ENCODE peak calls at places on chromosomes 13 and 19, in seven cellular contexts. W is mammary epithelial cell, X is psoas muscle, T is breast epithelium, J is neural progenitor cell, O is fibroblast of lung, Q is suprapubic skin. F is an unnamed sample.

GRCh38 chr19:31220540-31220939 is 128.7 kb downstream of the TSHZ3 start:
- DNase-seq in W (peak; percentile 29), X (no peak), T (no peak), J (peak; percentile 9), O (no peak), Q (no peak), F (no peak)

GRCh38 chr19:39507715-39508364 is 7.1 kb upstream of the SELENOV start:
- DNase-seq in W (no peak), X (no peak), T (no peak), J (peak; percentile 44), O (no peak), Q (no peak), F (no peak)

GRCh38 chr13:79401259-79402071 is 4.6 kb downstream of the RBM26 start:
- DNase-seq in W (no peak), X (no peak), T (no peak), J (no peak), O (no peak), Q (no peak), F (no peak)

GRCh38 chr13:65473199-65473598 is 1756.9 kb downstream of the PCDH9 start:
- DNase-seq in W (no peak), X (no peak), T (no peak), J (no peak), O (no peak), Q (no peak), F (no peak)

GRCh38 chr13:106570354-106570822 is 2.5 kb upstream of the ARGLU1 start:
- DNase-seq in W (peak; percentile 82), X (peak; percentile 68), T (peak; percentile 88), J (peak; percentile 87), O (peak; percentile 78), Q (peak; percentile 82), F (peak; percentile 91)

GRCh38 chr13:26133851-26134250 is 82.0 kb upstream of the SHISA2 start:
- DNase-seq in W (no peak), X (no peak), T (no peak), J (no peak), O (no peak), Q (no peak), F (no peak)

GRCh38 chr13:79338343-79338742 is 67.7 kb downstream of the RBM26 start:
- DNase-seq in W (no peak), X (no peak), T (no peak), J (no peak), O (no peak), Q (no peak), F (no peak)

GRCh38 chr19:42250249-42250665 is 4.7 kb downstream of the ERF start:
- DNase-seq in W (no peak), X (no peak), T (peak; percentile 22), J (no peak), O (no peak), Q (no peak), F (peak; percentile 87)

GRCh38 chr19:29040951-29041350 is 172.0 kb downstream of the UQCRFS1 start:
- DNase-seq in W (no peak), X (no peak), T (no peak), J (peak; percentile 89), O (no peak), Q (no peak), F (no peak)

GRCh38 chr13:39148513-39148961 is 110.3 kb downstream of the NHLRC3 start:
- DNase-seq in W (peak; percentile 94), X (no peak), T (no peak), J (peak; percentile 25), O (peak; percentile 88), Q (no peak), F (no peak)

GRCh38 chr19:38011426-38011825 is 104.4 kb downstream of the SIPA1L3 start:
- DNase-seq in W (no peak), X (no peak), T (no peak), J (no peak), O (no peak), Q (no peak), F (no peak)

GRCh38 chr13:97028441-97029299 is 34.4 kb upstream of the OXGR1 start:
- DNase-seq in W (peak; percentile 41), X (peak; percentile 48), T (peak; percentile 21), J (peak; percentile 45), O (peak; percentile 19), Q (peak; percentile 81), F (no peak)

GRCh38 chr19:3606174-3606689 is 443 bp downstream of the TBXA2R start:
- DNase-seq in W (no peak), X (no peak), T (peak; percentile 51), J (peak; percentile 51), O (no peak), Q (peak; percentile 72), F (peak; percentile 80)

GRCh38 chr19:3370728-3371591 is 4.6 kb downstream of the NFIC start:
- DNase-seq in W (no peak), X (no peak), T (no peak), J (no peak), O (no peak), Q (no peak), F (no peak)

GRCh38 chr13:113622791-113623490 is 35.1 kb downstream of the ATP4B start:
- DNase-seq in W (no peak), X (no peak), T (no peak), J (no peak), O (no peak), Q (peak; percentile 67), F (peak; percentile 73)

GRCh38 chr13:47455581-47455980 is 545.5 kb downstream of the SUCLA2 start:
- DNase-seq in W (peak; percentile 6), X (no peak), T (no peak), J (no peak), O (no peak), Q (no peak), F (no peak)

GRCh38 chr13:101474419-101474957 is 22.0 kb downstream of the ITGBL1 start:
- DNase-seq in W (no peak), X (no peak), T (peak; percentile 55), J (peak; percentile 80), O (peak; percentile 96), Q (no peak), F (peak; percentile 53)

GRCh38 chr13:28273919-28274318 is 135.6 kb downstream of the PAN3 start:
- DNase-seq in W (no peak), X (no peak), T (no peak), J (peak; percentile 6), O (no peak), Q (no peak), F (no peak)

GRCh38 chr19:5935473-5936307 is 21.6 kb downstream of the CAPS start:
- DNase-seq in W (no peak), X (no peak), T (no peak), J (no peak), O (no peak), Q (no peak), F (no peak)

GRCh38 chr19:5934779-5935472 is 20.9 kb downstream of the CAPS start:
- DNase-seq in W (no peak), X (peak; percentile 46), T (no peak), J (no peak), O (peak; percentile 47), Q (no peak), F (no peak)

GRCh38 chr19:5936308-5936980 is 22.4 kb downstream of the CAPS start:
- DNase-seq in W (no peak), X (no peak), T (no peak), J (no peak), O (no peak), Q (no peak), F (no peak)

GRCh38 chr19:5940260-5941208 is 26.5 kb downstream of the CAPS start:
- DNase-seq in W (no peak), X (no peak), T (no peak), J (no peak), O (no peak), Q (no peak), F (no peak)

GRCh38 chr19:5937550-5937949 is 23.5 kb downstream of the CAPS start:
- DNase-seq in W (no peak), X (no peak), T (no peak), J (no peak), O (no peak), Q (no peak), F (no peak)
- H3K4me1 ChIP-seq in W (no peaks in the 10 kb centered on the region), X (peaks cover 13% of the 10 kb centered on the region), T (no peaks in the 10 kb centered on the region), J (peaks cover 5% of the 10 kb centered on the region), O (peaks cover 30% of the 10 kb centered on the region), Q (peaks cover 13% of the 10 kb centered on the region), F (no peaks in the 10 kb centered on the region)

GRCh38 chr19:572140-572890 is at the start of gene BSG:
- DNase-seq in W (peak; percentile 98), X (peak; percentile 98), T (peak; percentile 98), J (peak; percentile 100), O (peak; percentile 95), Q (peak; percentile 99), F (peak; percentile 99)

GRCh38 chr19:575527-576506 is 3.4 kb downstream of the BSG start:
- DNase-seq in W (peak; percentile 68), X (peak; percentile 65), T (no peak), J (no peak), O (peak; percentile 68), Q (no peak), F (no peak)

GRCh38 chr19:572891-573825 is 762 bp downstream of the BSG start:
- DNase-seq in W (peak; percentile 50), X (peak; percentile 59), T (peak; percentile 36), J (peak; percentile 78), O (peak; percentile 45), Q (no peak), F (peak; percentile 77)

GRCh38 chr19:576768-577438 is 4.5 kb downstream of the BSG start:
- DNase-seq in W (no peak), X (no peak), T (no peak), J (no peak), O (no peak), Q (no peak), F (no peak)

GRCh38 chr19:574658-575526 is 2.5 kb downstream of the BSG start:
- DNase-seq in W (no peak), X (peak; percentile 38), T (no peak), J (peak; percentile 77), O (peak; percentile 67), Q (no peak), F (no peak)
- H3K4me3 ChIP-seq in W (peak overlapping the region; percentile 36), X (peak overlapping the region; percentile 97), T (peak overlapping the region; percentile 24), J (peak overlapping the region; percentile 97), O (peak overlapping the region; percentile 3), Q (peak overlapping the region; percentile 38), F (no peak overlapping the region)

GRCh38 chr19:10327793-10328192 is 5.5 kb downstream of the RAVER1 start:
- DNase-seq in W (no peak), X (no peak), T (no peak), J (no peak), O (no peak), Q (no peak), F (no peak)
- H3K27ac ChIP-seq in W (no peak overlapping the region), X (no peak overlapping the region), T (no peak overlapping the region), J (no peak overlapping the region), O (no peak overlapping the region), Q (no peak overlapping the region), F (no peak overlapping the region)

DNA sequence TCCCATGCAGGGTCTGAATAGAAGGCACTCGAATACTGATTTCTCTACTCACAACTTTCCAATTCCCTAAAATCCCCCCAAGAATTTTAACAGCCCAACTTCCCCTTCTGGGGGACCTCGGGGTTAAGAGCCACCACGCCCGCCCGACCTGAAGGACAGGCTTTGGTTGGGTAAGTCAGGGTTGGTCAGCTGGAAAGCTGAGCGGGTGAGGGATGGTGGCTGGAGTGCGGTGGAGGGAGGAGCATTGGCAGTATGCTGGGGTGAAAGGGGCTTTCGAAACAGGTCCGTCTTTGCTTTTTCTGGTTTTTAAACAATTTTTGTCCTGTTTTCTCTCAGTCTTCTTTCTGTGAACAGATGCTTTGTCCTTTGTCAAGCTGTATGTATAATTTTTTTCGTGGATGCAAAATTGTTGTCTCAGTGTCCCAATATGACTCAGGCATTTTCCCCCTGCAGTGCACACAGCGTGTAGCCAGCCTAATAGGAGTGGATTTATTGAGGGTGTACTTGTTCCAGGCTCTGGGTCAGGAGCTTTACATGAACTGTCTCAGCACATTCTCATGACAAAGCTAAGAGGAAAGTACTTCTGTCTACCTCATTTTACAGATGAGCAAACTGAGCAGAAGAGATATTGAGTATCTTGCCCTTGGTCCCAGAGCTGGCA is 50.9 kb downstream of the STK24 start:
- DNase-seq in W (no peak), X (no peak), T (no peak), J (no peak), O (no peak), Q (no peak), F (no peak)
- H3K4me1 ChIP-seq in W (peaks cover 4% of the 10 kb centered on the region), X (peaks cover 63% of the 10 kb centered on the region), T (peaks cover 6% of the 10 kb centered on the region), J (peaks cover 33% of the 10 kb centered on the region), O (peaks cover 10% of the 10 kb centered on the region), Q (peaks cover 87% of the 10 kb centered on the region), F (no peaks in the 10 kb centered on the region)

F was measured in aorta.